ENCODE peak calls at places on chromosomes 12 and 14, in five cellular contexts. One of them, this sample, is unnamed.

GRCh38 chr14:64848239-64848638 is 31.5 kb downstream of the SPTB start:
- DNase-seq in heart left ventricle: no peak
- DNase-seq in gastrocnemius medialis: no peak
- DNase-seq in GM06990: peak; percentile 45
- DNase-seq in endothelial cell of umbilical vein: no peak
- DNase-seq in this sample: no peak

GRCh38 chr14:104267895-104268294 is 129.5 kb downstream of the KIF26A start:
- DNase-seq in GM06990: no peak
- DNase-seq in heart left ventricle: peak; percentile 28
- DNase-seq in endothelial cell of umbilical vein: no peak
- DNase-seq in gastrocnemius medialis: no peak
- DNase-seq in this sample: no peak

GRCh38 chr14:88748288-88748687 is 44.5 kb downstream of the EML5 start:
- DNase-seq in heart left ventricle: no peak
- DNase-seq in gastrocnemius medialis: no peak
- DNase-seq in GM06990: no peak
- DNase-seq in endothelial cell of umbilical vein: no peak
- DNase-seq in this sample: no peak

GRCh38 chr14:89702151-89702936 is 252.2 kb downstream of the EFCAB11 start:
- DNase-seq in GM06990: no peak
- DNase-seq in endothelial cell of umbilical vein: no peak
- DNase-seq in gastrocnemius medialis: no peak
- DNase-seq in heart left ventricle: peak; percentile 61
- DNase-seq in this sample: no peak

GRCh38 chr14:100609331-100609870 is 22.2 kb upstream of the BEGAIN start:
- DNase-seq in GM06990: no peak
- DNase-seq in endothelial cell of umbilical vein: no peak
- DNase-seq in gastrocnemius medialis: no peak
- DNase-seq in heart left ventricle: no peak
- DNase-seq in this sample: no peak

GRCh38 chr14:71703477-71703876 is 228.8 kb upstream of the RGS6 start:
- DNase-seq in heart left ventricle: no peak
- DNase-seq in gastrocnemius medialis: no peak
- DNase-seq in GM06990: no peak
- DNase-seq in endothelial cell of umbilical vein: no peak
- DNase-seq in this sample: no peak

GRCh38 chr12:18794000-18794399 is 56.1 kb downstream of the CAPZA3 start:
- DNase-seq in gastrocnemius medialis: no peak
- DNase-seq in heart left ventricle: no peak
- DNase-seq in endothelial cell of umbilical vein: no peak
- DNase-seq in GM06990: no peak
- DNase-seq in this sample: no peak

GRCh38 chr12:70366581-70367267 is 634 bp downstream of the KCNMB4 start:
- DNase-seq in endothelial cell of umbilical vein: peak; percentile 36
- DNase-seq in GM06990: peak; percentile 67
- DNase-seq in heart left ventricle: peak; percentile 65
- DNase-seq in gastrocnemius medialis: peak; percentile 13
- DNase-seq in this sample: no peak

GRCh38 chr14:96239759-96240158 is 16.3 kb upstream of the BDKRB1 start:
- DNase-seq in endothelial cell of umbilical vein: no peak
- DNase-seq in GM06990: no peak
- DNase-seq in heart left ventricle: no peak
- DNase-seq in gastrocnemius medialis: no peak
- DNase-seq in this sample: no peak

GRCh38 chr12:93447555-93448265 is 6.0 kb upstream of the UBE2N start:
- DNase-seq in GM06990: no peak
- DNase-seq in heart left ventricle: no peak
- DNase-seq in endothelial cell of umbilical vein: no peak
- DNase-seq in gastrocnemius medialis: no peak
- DNase-seq in this sample: no peak

GRCh38 chr12:42692749-42693148 is 103.2 kb upstream of the PRICKLE1 start:
- DNase-seq in gastrocnemius medialis: no peak
- DNase-seq in endothelial cell of umbilical vein: no peak
- DNase-seq in heart left ventricle: no peak
- DNase-seq in GM06990: no peak
- DNase-seq in this sample: no peak

GRCh38 chr14:36426836-36427235 is 93.2 kb downstream of the NKX2-1 start:
- DNase-seq in endothelial cell of umbilical vein: no peak
- DNase-seq in gastrocnemius medialis: peak; percentile 82
- DNase-seq in GM06990: no peak
- DNase-seq in heart left ventricle: no peak
- DNase-seq in this sample: no peak

GRCh38 chr12:55681142-55682077 is 26.3 kb downstream of the ITGA7 start:
- DNase-seq in heart left ventricle: no peak
- DNase-seq in gastrocnemius medialis: peak; percentile 85
- DNase-seq in endothelial cell of umbilical vein: peak; percentile 44
- DNase-seq in GM06990: no peak
- DNase-seq in this sample: peak; percentile 63

GRCh38 chr14:56787530-56787929 is 22.7 kb downstream of the OTX2 start:
- DNase-seq in gastrocnemius medialis: no peak
- DNase-seq in endothelial cell of umbilical vein: no peak
- DNase-seq in heart left ventricle: no peak
- DNase-seq in GM06990: no peak
- DNase-seq in this sample: no peak

GRCh38 chr14:63922696-63923421 is 70.1 kb downstream of the SYNE2 start:
- DNase-seq in gastrocnemius medialis: peak; percentile 21
- DNase-seq in GM06990: no peak
- DNase-seq in heart left ventricle: no peak
- DNase-seq in endothelial cell of umbilical vein: no peak
- DNase-seq in this sample: no peak

GRCh38 chr14:34211732-34212131 is 250.3 kb downstream of the SPTSSA start:
- DNase-seq in gastrocnemius medialis: no peak
- DNase-seq in GM06990: no peak
- DNase-seq in endothelial cell of umbilical vein: no peak
- DNase-seq in heart left ventricle: no peak
- DNase-seq in this sample: no peak

GRCh38 chr14:64702493-64703392 is 1.5 kb upstream of the PLEKHG3 start:
- DNase-seq in heart left ventricle: no peak
- DNase-seq in endothelial cell of umbilical vein: no peak
- DNase-seq in GM06990: no peak
- DNase-seq in gastrocnemius medialis: no peak
- DNase-seq in this sample: no peak

GRCh38 chr12:71060426-71060825 is 97.4 kb downstream of the TSPAN8 start:
- DNase-seq in GM06990: no peak
- DNase-seq in heart left ventricle: no peak
- DNase-seq in endothelial cell of umbilical vein: no peak
- DNase-seq in gastrocnemius medialis: no peak
- DNase-seq in this sample: no peak

GRCh38 chr14:70011098-70011497 is 131.9 kb downstream of the SMOC1 start:
- DNase-seq in gastrocnemius medialis: no peak
- DNase-seq in heart left ventricle: no peak
- DNase-seq in GM06990: no peak
- DNase-seq in endothelial cell of umbilical vein: no peak
- DNase-seq in this sample: no peak

DNA sequence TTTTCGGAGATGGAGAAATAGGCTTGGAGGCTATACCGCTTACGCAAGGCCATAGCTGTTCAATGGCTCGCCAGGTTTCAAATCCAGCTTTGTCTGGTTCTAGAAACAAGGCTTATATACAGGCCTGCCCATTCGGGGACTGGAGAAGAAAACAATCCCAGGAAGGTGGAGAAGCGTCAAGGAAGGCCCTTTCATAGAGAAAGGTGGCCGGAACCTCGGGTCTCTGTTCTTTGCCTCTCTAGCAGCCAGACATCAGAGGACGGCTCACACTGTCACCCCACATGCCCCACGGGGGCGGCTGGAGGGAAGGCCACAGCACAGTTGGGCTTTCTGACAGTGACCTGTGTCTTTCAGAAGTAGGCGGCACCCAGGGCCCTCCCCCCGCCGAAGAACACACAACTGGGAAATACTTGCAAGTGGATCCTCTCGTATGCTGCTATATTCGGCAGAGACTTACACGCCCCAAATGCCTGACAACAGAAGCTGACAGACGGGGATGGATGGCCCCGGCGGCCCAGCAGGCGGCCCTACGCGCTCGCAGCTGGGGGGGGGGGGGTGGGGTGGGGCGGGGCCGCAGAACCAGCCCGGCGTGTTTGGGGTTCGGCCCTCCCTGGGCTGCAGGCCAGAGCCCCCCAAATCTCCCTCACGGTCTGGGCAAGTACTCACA is 4.5 kb upstream of the SETD1B start:
- DNase-seq in gastrocnemius medialis: peak; percentile 98
- DNase-seq in heart left ventricle: peak; percentile 83
- DNase-seq in GM06990: no peak
- DNase-seq in endothelial cell of umbilical vein: peak; percentile 51
- DNase-seq in this sample: peak; percentile 42
- TF ChIP-seq CTCF in gastrocnemius medialis: peak; percentile 27
- TF ChIP-seq CTCF in heart left ventricle: no peak
- TF ChIP-seq CTCF in GM06990: peak; percentile 8
- TF ChIP-seq CTCF in endothelial cell of umbilical vein: no peak
- TF ChIP-seq CTCF in this sample: no peak

GRCh38 chr14:75426332-75427125 is 1.3 kb upstream of the JDP2 start:
- DNase-seq in GM06990: peak; percentile 65
- DNase-seq in gastrocnemius medialis: no peak
- DNase-seq in heart left ventricle: no peak
- DNase-seq in endothelial cell of umbilical vein: no peak
- DNase-seq in this sample: no peak
- TF ChIP-seq CTCF in GM06990: no peak
- TF ChIP-seq CTCF in gastrocnemius medialis: no peak
- TF ChIP-seq CTCF in heart left ventricle: no peak
- TF ChIP-seq CTCF in endothelial cell of umbilical vein: no peak
- TF ChIP-seq CTCF in this sample: no peak

GRCh38 chr12:43836455-43836989 is 641 bp downstream of the TMEM117 start:
- DNase-seq in heart left ventricle: no peak
- DNase-seq in GM06990: no peak
- DNase-seq in endothelial cell of umbilical vein: peak; percentile 49
- DNase-seq in gastrocnemius medialis: no peak
- DNase-seq in this sample: no peak
- TF ChIP-seq CTCF in heart left ventricle: no peak
- TF ChIP-seq CTCF in GM06990: no peak
- TF ChIP-seq CTCF in endothelial cell of umbilical vein: no peak
- TF ChIP-seq CTCF in gastrocnemius medialis: no peak
- TF ChIP-seq CTCF in this sample: no peak

DNA sequence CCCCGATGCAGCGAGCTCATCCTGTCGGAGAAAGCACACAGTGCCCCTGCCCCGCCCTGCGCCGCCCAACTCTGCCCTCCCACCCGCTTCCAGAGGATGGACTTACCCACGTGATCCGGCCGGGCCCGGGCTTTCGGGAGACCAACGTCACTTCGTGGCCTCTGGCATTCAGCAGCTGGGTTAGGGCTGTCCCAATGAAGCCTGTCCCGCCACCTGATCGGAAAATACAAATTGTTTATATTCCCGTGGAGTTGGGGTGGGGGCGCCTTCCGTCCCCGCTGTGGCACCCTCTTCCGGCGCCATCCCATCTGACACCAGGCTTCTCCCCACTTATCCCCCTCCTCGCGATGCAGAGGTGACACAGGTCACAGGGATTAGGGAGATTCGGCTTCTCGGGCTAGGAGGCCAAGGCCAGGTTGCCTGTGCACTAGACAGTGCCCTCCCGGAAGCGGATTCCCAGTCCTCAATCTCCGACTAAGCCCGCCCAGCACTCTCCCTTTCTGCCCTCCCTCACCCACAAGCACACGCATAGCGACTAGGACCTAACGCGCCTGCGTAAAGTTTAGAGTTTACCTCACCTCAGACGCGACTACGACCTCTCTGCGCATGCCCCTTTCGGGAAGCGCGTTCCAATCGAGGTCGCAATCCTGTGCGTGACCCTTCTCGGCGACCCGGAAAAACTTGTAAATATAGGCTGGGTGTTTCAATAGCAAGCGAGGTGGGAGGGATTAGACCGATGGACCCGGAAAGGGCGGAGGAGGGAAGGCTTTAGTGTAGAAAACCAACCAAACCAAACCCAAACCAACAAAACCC is at the start of gene SDR39U1:
- DNase-seq in GM06990: peak; percentile 92
- DNase-seq in gastrocnemius medialis: peak; percentile 97
- DNase-seq in heart left ventricle: peak; percentile 97
- DNase-seq in endothelial cell of umbilical vein: peak; percentile 99
- DNase-seq in this sample: peak; percentile 93
- TF ChIP-seq CTCF in GM06990: no peak
- TF ChIP-seq CTCF in gastrocnemius medialis: no peak
- TF ChIP-seq CTCF in heart left ventricle: no peak
- TF ChIP-seq CTCF in endothelial cell of umbilical vein: no peak
- TF ChIP-seq CTCF in this sample: peak; percentile 2

GRCh38 chr14:24093901-24094838 is at the start of gene PCK2:
- DNase-seq in gastrocnemius medialis: peak; percentile 93
- DNase-seq in endothelial cell of umbilical vein: peak; percentile 72
- DNase-seq in GM06990: peak; percentile 89
- DNase-seq in heart left ventricle: peak; percentile 94
- DNase-seq in this sample: peak; percentile 74
- TF ChIP-seq CTCF in gastrocnemius medialis: no peak
- TF ChIP-seq CTCF in endothelial cell of umbilical vein: no peak
- TF ChIP-seq CTCF in GM06990: no peak
- TF ChIP-seq CTCF in heart left ventricle: no peak
- TF ChIP-seq CTCF in this sample: peak; percentile 9

GRCh38 chr12:26056335-26056734 is 68.5 kb downstream of the BHLHE41 start:
- DNase-seq in endothelial cell of umbilical vein: peak; percentile 93
- DNase-seq in heart left ventricle: no peak
- DNase-seq in gastrocnemius medialis: no peak
- DNase-seq in GM06990: no peak
- DNase-seq in this sample: no peak

GRCh38 chr12:26062006-26062405 is 62.8 kb downstream of the BHLHE41 start:
- DNase-seq in GM06990: no peak
- DNase-seq in endothelial cell of umbilical vein: no peak
- DNase-seq in gastrocnemius medialis: no peak
- DNase-seq in heart left ventricle: no peak
- DNase-seq in this sample: no peak

GRCh38 chr12:26058818-26059217 is 66.0 kb downstream of the BHLHE41 start:
- DNase-seq in endothelial cell of umbilical vein: no peak
- DNase-seq in gastrocnemius medialis: no peak
- DNase-seq in GM06990: no peak
- DNase-seq in heart left ventricle: no peak
- DNase-seq in this sample: no peak

GRCh38 chr12:26055087-26055486 is 69.8 kb downstream of the BHLHE41 start:
- DNase-seq in gastrocnemius medialis: no peak
- DNase-seq in endothelial cell of umbilical vein: no peak
- DNase-seq in GM06990: no peak
- DNase-seq in heart left ventricle: no peak
- DNase-seq in this sample: no peak

GRCh38 chr12:26058308-26058707 is 66.5 kb downstream of the BHLHE41 start:
- DNase-seq in GM06990: no peak
- DNase-seq in heart left ventricle: no peak
- DNase-seq in gastrocnemius medialis: no peak
- DNase-seq in endothelial cell of umbilical vein: no peak
- DNase-seq in this sample: no peak
- TF ChIP-seq CTCF in GM06990: peak; percentile 16
- TF ChIP-seq CTCF in heart left ventricle: no peak
- TF ChIP-seq CTCF in gastrocnemius medialis: no peak
- TF ChIP-seq CTCF in endothelial cell of umbilical vein: no peak
- TF ChIP-seq CTCF in this sample: no peak

GRCh38 chr12:11693626-11694025 is 44.2 kb downstream of the ETV6 start:
- DNase-seq in GM06990: no peak
- DNase-seq in gastrocnemius medialis: no peak
- DNase-seq in heart left ventricle: no peak
- DNase-seq in endothelial cell of umbilical vein: no peak
- DNase-seq in this sample: no peak

GRCh38 chr12:11693068-11693467 is 43.6 kb downstream of the ETV6 start:
- DNase-seq in gastrocnemius medialis: no peak
- DNase-seq in GM06990: no peak
- DNase-seq in endothelial cell of umbilical vein: no peak
- DNase-seq in heart left ventricle: no peak
- DNase-seq in this sample: no peak

GRCh38 chr12:11696084-11696483 is 46.6 kb downstream of the ETV6 start:
- DNase-seq in GM06990: no peak
- DNase-seq in heart left ventricle: no peak
- DNase-seq in gastrocnemius medialis: no peak
- DNase-seq in endothelial cell of umbilical vein: no peak
- DNase-seq in this sample: no peak

GRCh38 chr12:11695321-11695720 is 45.8 kb downstream of the ETV6 start:
- DNase-seq in endothelial cell of umbilical vein: no peak
- DNase-seq in GM06990: no peak
- DNase-seq in gastrocnemius medialis: peak; percentile 43
- DNase-seq in heart left ventricle: no peak
- DNase-seq in this sample: peak; percentile 31

GRCh38 chr12:11694528-11694927 is 45.1 kb downstream of the ETV6 start:
- DNase-seq in GM06990: no peak
- DNase-seq in gastrocnemius medialis: no peak
- DNase-seq in heart left ventricle: no peak
- DNase-seq in endothelial cell of umbilical vein: no peak
- DNase-seq in this sample: no peak
- TF ChIP-seq CTCF in GM06990: no peak
- TF ChIP-seq CTCF in gastrocnemius medialis: no peak
- TF ChIP-seq CTCF in heart left ventricle: no peak
- TF ChIP-seq CTCF in endothelial cell of umbilical vein: no peak
- TF ChIP-seq CTCF in this sample: no peak